ENCODE peak calls at places on chromosomes 11 and 22, in four cellular contexts. S, W, M and N are unnamed samples. For H3K27me3 and H3K9me3, the result is how much of the 10 kb centered on the place peaks cover.

GRCh38 chr22:44576311-44577260 is 78.6 kb upstream of the RTL6 start:
- DNase-seq in M (no peak), W (no peak), S (peak), N (no peak)

GRCh38 chr11:123582992-123583504 is 71.4 kb downstream of the SCN3B start:
- DNase-seq in W (no peak), S (no peak), M (no peak), N (no peak)

GRCh38 chr11:2480874-2481220 is 36.0 kb downstream of the KCNQ1 start:
- DNase-seq in M (no peak), S (no peak), W (no peak), N (no peak)

GRCh38 chr22:21726650-21727049 is 8.9 kb downstream of the YPEL1 start:
- DNase-seq in S (no peak), M (no peak), W (no peak), N (no peak)

GRCh38 chr11:70448983-70449567 is 50.7 kb downstream of the CTTN start:
- DNase-seq in S (no peak), W (no peak), M (no peak), N (no peak)

GRCh38 chr11:92811341-92811740 is 158.1 kb upstream of the MTNR1B start:
- DNase-seq in M (no peak), W (no peak), S (no peak), N (no peak)

GRCh38 chr11:130480166-130480565 is 31.7 kb downstream of the ADAMTS15 start:
- DNase-seq in M (no peak), W (no peak), S (no peak), N (no peak)

GRCh38 chr22:44685384-44686056 is 16.5 kb upstream of the PRR5 start:
- DNase-seq in S (no peak), M (peak), W (peak), N (peak)

GRCh38 chr11:118870396-118871343 is 13.0 kb upstream of the CXCR5 start:
- DNase-seq in S (peak), M (peak), W (peak), N (no peak)

GRCh38 chr11:1471736-1472135 is 14.8 kb downstream of the MOB2 start:
- DNase-seq in M (no peak), S (peak), W (no peak), N (no peak)

GRCh38 chr11:106156290-106156937 is 79.0 kb downstream of the AASDHPPT start:
- DNase-seq in W (no peak), M (no peak), S (no peak), N (no peak)

GRCh38 chr11:14320020-14320419 is 39.0 kb downstream of the RRAS2 start:
- DNase-seq in M (no peak), S (no peak), W (no peak), N (no peak)

GRCh38 chr22:47060718-47061117 is 298.3 kb downstream of the TBC1D22A start:
- DNase-seq in S (no peak), W (no peak), M (no peak), N (no peak)

GRCh38 chr11:65530157-65530496 is 5.2 kb downstream of the SCYL1 start:
- DNase-seq in W (no peak), S (no peak), M (no peak), N (no peak)

GRCh38 chr22:46829140-46829891 is 66.9 kb downstream of the TBC1D22A start:
- DNase-seq in S (no peak), W (no peak), M (no peak), N (no peak)

GRCh38 chr11:44607324-44607962 is 42.0 kb downstream of the CD82 start:
- DNase-seq in W (no peak), S (no peak), M (no peak), N (no peak)

GRCh38 chr22:27212617-27213177 is 555.3 kb downstream of the MIAT start:
- DNase-seq in W (peak), S (peak), M (peak), N (no peak)

GRCh38 chr11:129996113-129996870 is 6.3 kb downstream of the PRDM10 start:
- DNase-seq in W (no peak), S (no peak), M (no peak), N (no peak)

GRCh38 chr11:10302294-10302743 is 2.6 kb upstream of the ADM start:
- DNase-seq in S (no peak), W (no peak), M (peak), N (no peak)

GRCh38 chr11:65419773-65420481 is 2.7 kb upstream of the NEAT1 start:
- DNase-seq in S (peak), M (peak), W (peak), N (peak)

GRCh38 chr11:115765803-115766239 is 261.6 kb upstream of the CADM1 start:
- DNase-seq in M (no peak), W (no peak), S (no peak), N (no peak)

GRCh38 chr11:132093861-132094260 is 723.4 kb downstream of the NTM start:
- DNase-seq in S (no peak), M (no peak), W (no peak), N (no peak)

GRCh38 chr11:78417888-78418583 is 416 bp upstream of the GAB2 start:
- DNase-seq in W (peak), M (peak), S (peak), N (peak)

GRCh38 chr11:61000426-61000825 is 28.9 kb downstream of the CD6 start:
- DNase-seq in M (no peak), S (no peak), W (no peak), N (no peak)
- H3K27me3 ChIP-seq in M (under half), S (under half), W (under half), N (under half)

GRCh38 chr22:36243996-36244395 is 4.7 kb upstream of the APOL2 start:
- DNase-seq in S (no peak), W (no peak), M (no peak), N (no peak)
- H3K27ac ChIP-seq in S (peak), W (peak), M (peak), N (no peak)

GRCh38 chr11:29734287-29734686 is 282.5 kb downstream of the KCNA4 start:
- DNase-seq in M (no peak), S (no peak), W (no peak), N (no peak)
- H3K9me3 ChIP-seq in M (under half), S (under half), W (under half), N (under half)

GRCh38 chr11:67508486-67509121 is 642 bp upstream of the CDK2AP2 start:
- DNase-seq in M (peak), W (peak), S (peak), N (peak)
- H3K27me3 ChIP-seq in M (under half), W (under half), S (under half), N (under half)

DNA sequence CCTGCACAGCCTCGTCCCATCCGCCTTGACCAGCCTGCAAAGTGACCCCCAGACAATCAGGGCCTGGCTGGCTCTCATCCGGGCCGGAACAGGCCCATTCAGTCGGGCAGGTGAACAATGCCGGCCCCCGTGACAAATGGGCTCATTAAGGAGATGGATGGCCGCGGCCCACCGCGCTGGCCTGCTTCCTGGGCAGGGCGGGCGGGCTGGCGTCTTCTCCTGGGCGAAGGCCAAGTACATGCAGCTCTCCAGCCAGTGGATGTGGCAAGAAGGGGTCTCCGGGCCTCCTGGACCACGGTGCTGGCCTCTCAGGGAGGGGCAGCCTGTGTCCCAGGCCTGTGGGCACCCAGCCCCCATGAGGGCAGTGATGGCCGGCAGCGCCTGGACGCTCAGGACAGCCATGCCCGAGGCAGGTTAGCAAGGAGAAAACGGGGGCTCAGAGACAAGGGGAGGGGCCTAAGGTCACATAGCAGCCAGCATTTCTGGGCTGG is 1022.8 kb downstream of the BRD1 start:
- DNase-seq in S (no peak), W (no peak), M (no peak), N (no peak)
- H3K27ac ChIP-seq in S (no peak), W (no peak), M (no peak), N (no peak)